ENCODE peak calls at places on chromosomes 2 and 18, in six cellular contexts. Y is A549, A is brain microvascular endothelial cell, W is psoas muscle, U is esophagus squamous epithelium, Q is PC-3. I is an unnamed sample.

GRCh38 chr2:227642691-227643090 is 23.9 kb upstream of the SCYGR5 start:
- DNase-seq in Q (no peak), Y (no peak), A (peak; percentile 13), W (no peak), U (no peak), I (no peak)

GRCh38 chr2:102839668-102840388 is 78.0 kb downstream of the TMEM182 start:
- DNase-seq in W (no peak), Q (peak; percentile 78), Y (peak; percentile 15), A (peak; percentile 28), U (no peak), I (peak; percentile 36)

GRCh38 chr2:145715601-145716000 is 1195.7 kb upstream of the ZEB2 start:
- DNase-seq in W (no peak), U (no peak), Q (peak; percentile 13), A (no peak), Y (no peak), I (no peak)

GRCh38 chr2:186486651-186487647 is 889 bp downstream of the ZC3H15 start:
- DNase-seq in W (no peak), A (no peak), Q (peak; percentile 32), Y (no peak), U (no peak), I (no peak)

GRCh38 chr2:135709992-135710391 is 31.7 kb upstream of the UBXN4 start:
- DNase-seq in Y (peak; percentile 32), W (peak; percentile 70), U (no peak), Q (peak; percentile 65), A (peak; percentile 53), I (peak; percentile 19)

GRCh38 chr2:173223880-173224279 is 130.8 kb upstream of the CDCA7 start:
- DNase-seq in Q (no peak), W (peak; percentile 42), A (no peak), U (no peak), Y (no peak), I (no peak)

GRCh38 chr2:146239392-146240135 is 1605.3 kb upstream of the ACVR2A start:
- DNase-seq in U (no peak), Q (no peak), Y (no peak), A (peak; percentile 72), W (no peak), I (peak; percentile 28)

GRCh38 chr2:136612079-136612478 is 153.3 kb upstream of the THSD7B start:
- DNase-seq in A (no peak), W (no peak), Q (no peak), Y (no peak), U (no peak), I (no peak)

GRCh38 chr2:113219889-113220641 is 46.3 kb downstream of the PSD4 start:
- DNase-seq in U (no peak), Q (peak; percentile 33), Y (peak; percentile 64), W (no peak), A (peak; percentile 27), I (no peak)

GRCh38 chr2:85926526-85926925 is 37.7 kb upstream of the ST3GAL5 start:
- DNase-seq in Y (no peak), A (no peak), W (no peak), U (no peak), Q (no peak), I (no peak)

GRCh38 chr2:174595904-174596397 is 1.7 kb downstream of the WIPF1 start:
- DNase-seq in Q (no peak), A (no peak), Y (no peak), U (no peak), W (no peak), I (no peak)

GRCh38 chr2:174599310-174599941 is 1.8 kb upstream of the WIPF1 start:
- DNase-seq in W (no peak), Q (no peak), A (no peak), U (no peak), Y (no peak), I (no peak)

GRCh38 chr2:174597347-174598047 is at the start of gene WIPF1:
- DNase-seq in Q (peak; percentile 59), A (peak; percentile 69), U (peak; percentile 6), Y (no peak), W (no peak), I (peak; percentile 75)

GRCh38 chr2:174595415-174595814 is 2.2 kb downstream of the WIPF1 start:
- DNase-seq in Q (no peak), A (no peak), W (no peak), Y (no peak), U (no peak), I (no peak)

GRCh38 chr2:174596994-174597346 is 634 bp downstream of the WIPF1 start:
- DNase-seq in W (no peak), A (no peak), Q (no peak), Y (no peak), U (no peak), I (no peak)
- H3K4me3 ChIP-seq in W (peak overlapping the region; percentile 23), A (no peak overlapping the region), Q (no peak overlapping the region), Y (no peak overlapping the region), U (peak overlapping the region; percentile 33), I (no peak overlapping the region)

GRCh38 chr2:65669574-65669973 is 237.2 kb upstream of the SPRED2 start:
- DNase-seq in Y (no peak), Q (no peak), A (no peak), W (no peak), U (no peak), I (no peak)

GRCh38 chr2:65668744-65669143 is 236.3 kb upstream of the SPRED2 start:
- DNase-seq in Y (no peak), A (no peak), W (no peak), U (no peak), Q (no peak), I (no peak)

GRCh38 chr2:65675350-65675749 is 243.0 kb upstream of the SPRED2 start:
- DNase-seq in A (no peak), W (no peak), Q (no peak), Y (no peak), U (no peak), I (no peak)

GRCh38 chr2:65666156-65666725 is 233.8 kb upstream of the SPRED2 start:
- DNase-seq in Y (no peak), A (peak; percentile 69), U (no peak), Q (peak; percentile 49), W (no peak), I (no peak)

DNA sequence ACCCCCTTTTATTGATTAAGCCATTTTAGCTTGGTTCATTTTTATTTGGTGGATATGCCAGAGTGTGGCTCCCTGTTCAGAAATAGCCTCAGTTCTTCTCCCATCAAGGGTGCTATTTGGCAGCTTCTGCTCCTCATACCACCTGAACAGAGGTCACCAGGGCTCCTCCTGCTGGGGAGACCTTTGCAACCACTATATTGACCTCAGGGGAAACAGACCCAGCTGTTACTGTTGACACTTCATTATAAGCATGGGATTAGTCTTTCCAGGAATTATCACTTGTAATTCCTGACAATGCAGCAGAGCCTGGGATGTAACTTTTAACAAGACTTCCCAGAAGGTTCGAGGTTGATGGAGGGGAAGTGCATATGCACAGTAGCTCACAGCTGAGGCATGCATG is 239.3 kb upstream of the SPRED2 start:
- DNase-seq in Y (no peak), A (no peak), W (no peak), Q (no peak), U (no peak), I (no peak)
- TF ChIP-seq CTCF in Y (no peak), A (no peak), W (no peak), Q (no peak), U (no peak), I (no peak)

GRCh38 chr18:79519751-79520472 is 124.2 kb downstream of the NFATC1 start:
- DNase-seq in W (no peak), U (no peak), A (no peak), Y (no peak), Q (no peak), I (no peak)
- H3K4me3 ChIP-seq in W (no peak overlapping the region), U (no peak overlapping the region), A (no peak overlapping the region), Y (no peak overlapping the region), Q (no peak overlapping the region), I (no peak overlapping the region)

GRCh38 chr2:231930601-231931281 is 4.5 kb upstream of the NPPC start:
- DNase-seq in A (no peak), Y (no peak), W (peak; percentile 85), Q (no peak), U (no peak), I (no peak)
- TF ChIP-seq CTCF in A (no peak), Y (no peak), W (no peak), Q (no peak), U (no peak), I (no peak)